ENCODE peak calls at places on chromosomes 4 and X, in nine cellular contexts. One of them, this sample, is unnamed.

GRCh38 chr4:38902695-38903094 is 35.1 kb downstream of the FAM114A1 start:
- DNase-seq in GM18507: peak
- DNase-seq in stimulated activated CD4-positive, alpha-beta T cell treated with anti-CD3 and anti-CD28 coated beads, Interleukin-2, amount 100 ng/mL, for 48 hours: no peak
- DNase-seq in 8988T: no peak
- DNase-seq in G401: peak
- DNase-seq in osteocyte: no peak
- DNase-seq in D341Med: peak
- DNase-seq in NCI-H345: peak
- DNase-seq in adipocyte: peak
- DNase-seq in this sample: peak

GRCh38 chr4:78242071-78242470 is 184.9 kb downstream of the FRAS1 start:
- DNase-seq in adipocyte: peak
- DNase-seq in stimulated activated CD4-positive, alpha-beta T cell treated with anti-CD3 and anti-CD28 coated beads, Interleukin-2, amount 100 ng/mL, for 48 hours: no peak
- DNase-seq in G401: no peak
- DNase-seq in D341Med: no peak
- DNase-seq in GM18507: no peak
- DNase-seq in NCI-H345: no peak
- DNase-seq in 8988T: no peak
- DNase-seq in osteocyte: no peak
- DNase-seq in this sample: no peak

GRCh38 chrX:49002091-49002935 is at the start of gene GRIPAP1:
- DNase-seq in 8988T: peak
- DNase-seq in D341Med: peak
- DNase-seq in G401: peak
- DNase-seq in stimulated activated CD4-positive, alpha-beta T cell treated with anti-CD3 and anti-CD28 coated beads, Interleukin-2, amount 100 ng/mL, for 48 hours: peak
- DNase-seq in adipocyte: peak
- DNase-seq in GM18507: peak
- DNase-seq in osteocyte: peak
- DNase-seq in NCI-H345: peak
- DNase-seq in this sample: peak

GRCh38 chr4:147581601-147582350 is 35.4 kb upstream of the TMEM184C start:
- DNase-seq in NCI-H345: no peak
- DNase-seq in G401: no peak
- DNase-seq in adipocyte: peak
- DNase-seq in osteocyte: no peak
- DNase-seq in GM18507: no peak
- DNase-seq in D341Med: no peak
- DNase-seq in stimulated activated CD4-positive, alpha-beta T cell treated with anti-CD3 and anti-CD28 coated beads, Interleukin-2, amount 100 ng/mL, for 48 hours: no peak
- DNase-seq in 8988T: no peak
- DNase-seq in this sample: no peak

GRCh38 chr4:175770555-175770954 is 41.5 kb downstream of the GPM6A start:
- DNase-seq in D341Med: no peak
- DNase-seq in adipocyte: no peak
- DNase-seq in 8988T: no peak
- DNase-seq in G401: peak
- DNase-seq in stimulated activated CD4-positive, alpha-beta T cell treated with anti-CD3 and anti-CD28 coated beads, Interleukin-2, amount 100 ng/mL, for 48 hours: no peak
- DNase-seq in GM18507: no peak
- DNase-seq in NCI-H345: peak
- DNase-seq in osteocyte: no peak
- DNase-seq in this sample: no peak

GRCh38 chrX:148661035-148661434 is 160.6 kb downstream of the AFF2 start:
- DNase-seq in NCI-H345: no peak
- DNase-seq in osteocyte: no peak
- DNase-seq in G401: no peak
- DNase-seq in 8988T: no peak
- DNase-seq in adipocyte: no peak
- DNase-seq in stimulated activated CD4-positive, alpha-beta T cell treated with anti-CD3 and anti-CD28 coated beads, Interleukin-2, amount 100 ng/mL, for 48 hours: no peak
- DNase-seq in D341Med: no peak
- DNase-seq in GM18507: no peak
- DNase-seq in this sample: no peak

GRCh38 chrX:129777218-129777768 is 2.5 kb upstream of the SASH3 start:
- DNase-seq in 8988T: no peak
- DNase-seq in stimulated activated CD4-positive, alpha-beta T cell treated with anti-CD3 and anti-CD28 coated beads, Interleukin-2, amount 100 ng/mL, for 48 hours: peak
- DNase-seq in G401: no peak
- DNase-seq in adipocyte: no peak
- DNase-seq in GM18507: no peak
- DNase-seq in NCI-H345: no peak
- DNase-seq in D341Med: no peak
- DNase-seq in osteocyte: no peak
- DNase-seq in this sample: no peak

GRCh38 chrX:7102119-7102518 is 45.4 kb upstream of the STS start:
- DNase-seq in stimulated activated CD4-positive, alpha-beta T cell treated with anti-CD3 and anti-CD28 coated beads, Interleukin-2, amount 100 ng/mL, for 48 hours: no peak
- DNase-seq in adipocyte: no peak
- DNase-seq in G401: no peak
- DNase-seq in GM18507: no peak
- DNase-seq in NCI-H345: no peak
- DNase-seq in osteocyte: no peak
- DNase-seq in D341Med: no peak
- DNase-seq in 8988T: no peak
- DNase-seq in this sample: no peak

GRCh38 chr4:3475041-3475712 is 12.1 kb downstream of the DOK7 start:
- DNase-seq in adipocyte: no peak
- DNase-seq in stimulated activated CD4-positive, alpha-beta T cell treated with anti-CD3 and anti-CD28 coated beads, Interleukin-2, amount 100 ng/mL, for 48 hours: no peak
- DNase-seq in D341Med: no peak
- DNase-seq in 8988T: no peak
- DNase-seq in GM18507: no peak
- DNase-seq in NCI-H345: no peak
- DNase-seq in osteocyte: no peak
- DNase-seq in G401: no peak
- DNase-seq in this sample: no peak